ENCODE peak calls at places on chromosome 17, in five cellular contexts. E is stimulated activated CD8-positive, alpha-beta memory T cell treated with anti-CD3 and anti-CD28 coated beads, Interleukin-12 subunit alpha, Interleukin-12 subunit beta, amount 100 ng/mL, for 1 hour; P is esophagus muscularis mucosa; G is fibroblast of the conjunctiva; V is germinal center. S is an unnamed sample.

GRCh38 chr17:49557204-49558024 is 18.3 kb upstream of the NXPH3 start:
- DNase-seq in E (no peak), P (no peak), G (peak; percentile 38), V (no peak), S (no peak)

GRCh38 chr17:82324566-82325285 is 7.3 kb upstream of the CD7 start:
- DNase-seq in E (no peak), P (no peak), G (no peak), V (no peak), S (no peak)

GRCh38 chr17:4551141-4551540 is 4.0 kb downstream of the MYBBP1A start:
- DNase-seq in E (no peak), P (no peak), G (no peak), V (no peak), S (no peak)

GRCh38 chr17:82830249-82830661 is 9.6 kb downstream of the ZNF750 start:
- DNase-seq in E (no peak), P (no peak), G (no peak), V (no peak), S (no peak)

GRCh38 chr17:17434477-17434876 is 42.3 kb upstream of the MED9 start:
- DNase-seq in E (no peak), P (no peak), G (no peak), V (no peak), S (no peak)

GRCh38 chr17:17810374-17811248 is 26.2 kb downstream of the SREBF1 start:
- DNase-seq in E (no peak), P (no peak), G (no peak), V (no peak), S (no peak)

GRCh38 chr17:67210915-67211314 is 34.1 kb downstream of the HELZ start:
- DNase-seq in E (no peak), P (no peak), G (no peak), V (no peak), S (no peak)

GRCh38 chr17:74592087-74592990 is at the start of gene CD300LD:
- DNase-seq in E (no peak), P (no peak), G (no peak), V (no peak), S (no peak)